ENCODE peak calls at places on chromosome 1, in seven cellular contexts. A is upper lobe of right lung, J is AG10803, T is OCI-LY7, H is GM06990, N is thoracic aorta, L is neural progenitor cell. I is an unnamed sample.

GRCh38 chr1:55204997-55205396 is 10.2 kb downstream of the USP24 start:
- DNase-seq in A (no peak), T (no peak), N (no peak), H (peak), L (no peak), J (no peak), I (peak)

GRCh38 chr1:223796210-223796609 is 49.5 kb downstream of the TP53BP2 start:
- DNase-seq in H (no peak), T (no peak), A (no peak), N (no peak), L (no peak), J (no peak), I (no peak)

GRCh38 chr1:109535971-109536491 is 3.6 kb upstream of the GPR61 start:
- DNase-seq in J (no peak), H (no peak), A (no peak), L (peak), T (no peak), N (no peak), I (no peak)

GRCh38 chr1:209835782-209836298 is 8.1 kb downstream of the UTP25 start:
- DNase-seq in A (no peak), L (no peak), H (no peak), J (peak), N (no peak), T (no peak), I (no peak)

GRCh38 chr1:89365206-89365605 is 1.3 kb downstream of the GBP6 start:
- DNase-seq in L (no peak), A (no peak), J (no peak), H (no peak), T (no peak), N (no peak), I (no peak)

GRCh38 chr1:229203030-229203751 is 67.7 kb upstream of the RAB4A start:
- DNase-seq in N (no peak), L (peak), J (peak), A (no peak), T (peak), H (no peak), I (peak)

GRCh38 chr1:155744711-155745283 is 55.9 kb downstream of the DAP3 start:
- DNase-seq in H (no peak), T (no peak), A (no peak), L (no peak), J (no peak), N (no peak), I (no peak)

GRCh38 chr1:61301824-61302652 is 219.7 kb downstream of the NFIA start:
- DNase-seq in J (peak), L (no peak), N (no peak), A (no peak), H (no peak), T (no peak), I (peak)

GRCh38 chr1:201076036-201076435 is 36.2 kb downstream of the CACNA1S start:
- DNase-seq in N (no peak), H (no peak), J (no peak), L (no peak), T (no peak), A (no peak), I (no peak)

GRCh38 chr1:119805746-119806145 is 5.5 kb downstream of the REG4 start:
- DNase-seq in A (no peak), T (no peak), N (no peak), J (no peak), H (no peak), L (no peak), I (no peak)

GRCh38 chr1:170265234-170265633 is 119.5 kb downstream of the NTMT2 start:
- DNase-seq in L (no peak), J (no peak), H (no peak), T (no peak), A (no peak), N (no peak), I (no peak)

GRCh38 chr1:231485029-231485784 is 43.3 kb upstream of the TSNAX start:
- DNase-seq in N (no peak), A (no peak), T (no peak), L (no peak), J (no peak), H (no peak), I (no peak)

GRCh38 chr1:67795179-67795916 is 37.9 kb downstream of the GNG12 start:
- DNase-seq in A (no peak), H (no peak), N (no peak), T (no peak), J (no peak), L (no peak), I (no peak)

GRCh38 chr1:232725303-232726047 is 79.7 kb upstream of the MAP10 start:
- DNase-seq in J (no peak), H (no peak), A (no peak), N (no peak), L (no peak), T (no peak), I (no peak)

GRCh38 chr1:215539803-215540575 is 27.1 kb upstream of the KCTD3 start:
- DNase-seq in A (no peak), H (no peak), J (peak), N (no peak), T (no peak), L (no peak), I (no peak)

GRCh38 chr1:209202826-209203439 is 380.6 kb upstream of the CAMK1G start:
- DNase-seq in T (peak), J (peak), H (peak), A (no peak), N (no peak), L (peak), I (peak)

GRCh38 chr1:165641276-165641987 is 10.4 kb downstream of the MGST3 start:
- DNase-seq in H (no peak), L (no peak), J (no peak), N (no peak), A (no peak), T (no peak), I (no peak)

GRCh38 chr1:39098569-39099250 is 72.6 kb downstream of the NDUFS5 start:
- DNase-seq in L (peak), A (peak), T (peak), N (peak), J (peak), H (peak), I (peak)

GRCh38 chr1:167263784-167264464 is 43.2 kb downstream of the POU2F1 start:
- DNase-seq in L (no peak), T (peak), N (no peak), H (no peak), A (no peak), J (no peak), I (peak)

GRCh38 chr1:44587796-44588460 is 86.4 kb downstream of the TMEM53 start:
- DNase-seq in N (no peak), H (no peak), J (no peak), A (no peak), L (no peak), T (no peak), I (no peak)

GRCh38 chr1:76074321-76075187 is at the start of gene ST6GALNAC3:
- DNase-seq in H (peak), T (no peak), L (peak), J (peak), N (peak), A (peak), I (peak)

GRCh38 chr1:226820935-226821718 is 49.3 kb upstream of the PSEN2 start:
- DNase-seq in A (no peak), N (peak), L (no peak), T (no peak), J (peak), H (no peak), I (no peak)

GRCh38 chr1:44632511-44633072 is 41.7 kb downstream of the TMEM53 start:
- DNase-seq in H (no peak), T (no peak), J (peak), A (no peak), N (no peak), L (peak), I (peak)

GRCh38 chr1:229019647-229020281 is 251.1 kb upstream of the RAB4A start:
- DNase-seq in T (no peak), H (no peak), L (no peak), N (no peak), A (no peak), J (no peak), I (no peak)

GRCh38 chr1:167659440-167659839 is 29.4 kb downstream of the RCSD1 start:
- DNase-seq in L (no peak), A (no peak), H (no peak), T (no peak), J (no peak), N (no peak), I (no peak)

GRCh38 chr1:30525980-30526651 is 197.3 kb downstream of the MATN1 start:
- DNase-seq in N (no peak), J (peak), L (no peak), T (no peak), A (peak), H (no peak), I (no peak)

GRCh38 chr1:2173546-2174347 is 20.8 kb downstream of the FAAP20 start:
- DNase-seq in L (no peak), N (no peak), A (no peak), T (no peak), J (no peak), H (no peak), I (no peak)

GRCh38 chr1:97820470-97821188 is 100.2 kb downstream of the DPYD start:
- DNase-seq in T (peak), H (no peak), L (peak), J (peak), A (no peak), N (no peak), I (peak)

GRCh38 chr1:207808322-207808705 is 56.5 kb downstream of the CD46 start:
- DNase-seq in H (no peak), A (no peak), T (no peak), N (no peak), L (no peak), J (no peak), I (no peak)

GRCh38 chr1:116556289-116557006 is 14.4 kb downstream of the CD58 start:
- DNase-seq in H (peak), J (peak), T (no peak), A (peak), L (no peak), N (peak), I (peak)

GRCh38 chr1:225651376-225651871 is 1.5 kb downstream of the ENAH start:
- DNase-seq in H (no peak), J (peak), N (no peak), T (no peak), L (no peak), A (no peak), I (no peak)

GRCh38 chr1:204141131-204141530 is 10.7 kb downstream of the ETNK2 start:
- DNase-seq in T (no peak), A (no peak), L (no peak), J (no peak), N (no peak), H (no peak), I (no peak)

GRCh38 chr1:204143276-204144041 is 8.4 kb downstream of the ETNK2 start:
- DNase-seq in A (no peak), N (no peak), L (no peak), T (no peak), J (no peak), H (no peak), I (no peak)

GRCh38 chr1:204139952-204140351 is 11.9 kb downstream of the ETNK2 start:
- DNase-seq in L (no peak), N (no peak), A (no peak), T (no peak), J (no peak), H (no peak), I (no peak)

GRCh38 chr1:204145033-204145504 is 6.8 kb downstream of the ETNK2 start:
- DNase-seq in T (no peak), L (no peak), H (no peak), A (no peak), N (no peak), J (no peak), I (no peak)

DNA sequence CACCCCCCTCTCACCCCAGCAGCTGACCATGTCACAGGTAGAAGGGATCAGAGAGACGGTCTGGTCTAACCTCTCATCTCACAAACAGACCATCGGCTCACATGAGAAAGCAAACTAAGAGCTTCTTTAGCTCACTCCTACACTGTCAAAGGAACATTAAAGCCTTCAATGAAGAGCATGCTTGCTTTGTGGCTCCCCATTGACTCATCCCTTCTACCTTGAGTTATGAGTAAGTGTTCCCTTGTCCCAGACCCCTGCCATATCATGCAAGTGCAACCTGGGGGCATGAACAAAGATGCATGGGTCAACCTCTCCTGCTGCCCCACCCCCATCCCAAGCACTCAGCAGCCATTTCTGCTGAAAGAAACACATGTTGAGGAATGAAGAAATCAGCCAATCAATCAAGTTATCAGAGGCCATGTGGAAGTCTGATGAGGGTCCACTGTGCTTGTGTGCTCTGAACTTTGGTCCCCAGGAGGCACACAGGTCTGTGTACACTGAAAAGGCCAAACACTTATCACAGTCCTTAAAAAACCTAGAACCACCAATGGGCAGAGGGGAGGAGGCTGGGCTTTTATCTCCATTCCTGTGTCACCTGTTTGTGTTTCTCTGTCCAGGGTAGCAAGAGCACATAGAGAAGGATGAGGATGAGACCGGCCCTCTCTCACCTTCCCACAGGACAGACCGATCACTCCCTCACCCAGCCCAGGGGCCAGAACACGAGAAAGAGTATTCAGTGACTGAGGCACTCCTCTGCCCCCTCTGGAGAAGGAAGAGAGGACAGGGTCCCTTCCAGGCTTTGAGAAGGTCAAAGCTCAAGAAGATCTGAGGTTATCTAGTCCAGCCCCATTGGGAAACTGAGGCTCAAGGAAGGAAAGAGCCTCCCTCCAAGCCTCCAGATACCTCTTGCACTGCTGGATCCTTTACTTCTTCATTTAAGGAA is 9.5 kb downstream of the ETNK2 start:
- DNase-seq in H (no peak), T (no peak), A (no peak), N (no peak), L (no peak), J (no peak), I (no peak)
- TF ChIP-seq CTCF in H (no peak), T (no peak), A (no peak), N (no peak), L (no peak), J (no peak), I (no peak)

DNA sequence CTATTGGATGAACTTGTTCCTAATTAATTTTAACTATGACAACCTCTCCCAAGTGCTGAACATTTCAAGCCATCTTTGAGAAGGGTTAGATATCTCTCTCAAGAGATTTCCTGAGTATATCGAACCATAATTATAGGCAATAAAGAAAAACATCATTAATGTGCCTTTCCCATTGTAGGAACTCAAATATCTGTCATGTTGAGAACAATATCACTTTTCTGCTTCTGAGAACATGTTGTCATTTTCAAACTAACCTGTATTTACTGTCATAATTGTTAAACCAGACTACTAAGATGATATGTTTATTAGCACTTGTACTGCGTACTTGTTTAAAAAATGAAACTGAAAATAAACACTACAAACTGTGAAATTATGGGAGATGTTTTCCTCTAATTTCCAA is 4.3 kb downstream of the EPS15 start:
- DNase-seq in J (no peak), A (no peak), L (no peak), N (no peak), H (no peak), T (no peak), I (no peak)
- H3K4me3 ChIP-seq in J (peak), A (peak), L (no peak), N (peak), H (peak), T (peak), I (peak)

GRCh38 chr1:51957618-51958017 is 32.9 kb downstream of the RAB3B start:
- DNase-seq in A (no peak), T (no peak), N (no peak), H (no peak), L (peak), J (no peak), I (no peak)
- TF ChIP-seq CTCF in A (no peak), T (no peak), N (no peak), H (no peak), L (no peak), J (no peak), I (no peak)

GRCh38 chr1:243712242-243712641 is 137.8 kb downstream of the AKT3 start:
- DNase-seq in N (no peak), T (no peak), J (no peak), H (no peak), A (no peak), L (no peak), I (no peak)
- H3K4me3 ChIP-seq in N (no peak), T (no peak), J (no peak), H (no peak), A (no peak), L (no peak), I (no peak)

GRCh38 chr1:211829343-211830054 is 1.1 kb downstream of the LPGAT1 start:
- DNase-seq in T (no peak), L (peak), N (no peak), H (peak), J (peak), A (no peak), I (peak)
- TF ChIP-seq CTCF in T (no peak), L (peak), N (no peak), H (peak), J (peak), A (no peak), I (no peak)

GRCh38 chr1:15064217-15064929 is 89.2 kb upstream of the TMEM51 start:
- DNase-seq in J (no peak), H (no peak), N (no peak), L (no peak), A (no peak), T (no peak), I (no peak)
- H3K4me3 ChIP-seq in J (no peak), H (no peak), N (no peak), L (no peak), A (no peak), T (no peak), I (no peak)

DNA sequence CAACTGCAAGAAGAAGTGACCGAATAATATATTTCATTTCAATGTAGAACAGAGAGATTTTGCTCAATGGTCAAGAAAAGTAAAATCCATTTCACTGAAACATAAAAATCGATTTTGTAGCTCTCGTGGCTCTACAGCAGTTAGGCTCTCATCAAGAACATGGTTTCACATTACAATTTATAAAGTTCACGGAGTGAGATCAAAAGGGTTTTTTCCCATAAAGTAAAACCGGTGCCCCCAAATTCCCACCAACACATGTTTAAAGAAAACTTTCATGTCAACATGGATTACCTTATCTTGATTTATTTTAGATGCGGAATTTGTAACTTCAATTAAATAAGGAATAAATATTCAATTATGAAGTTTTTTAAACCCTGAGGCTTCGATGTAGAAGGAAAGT is 16.3 kb upstream of the VAV3 start:
- DNase-seq in A (no peak), L (no peak), N (no peak), T (no peak), H (no peak), J (no peak), I (no peak)
- TF ChIP-seq CTCF in A (no peak), L (no peak), N (no peak), T (no peak), H (no peak), J (no peak), I (no peak)

GRCh38 chr1:151277249-151277648 is 4.8 kb upstream of the ZNF687 start:
- DNase-seq in L (no peak), A (no peak), J (no peak), H (peak), N (no peak), T (peak), I (peak)
- H3K4me3 ChIP-seq in L (no peak), A (no peak), J (no peak), H (no peak), N (no peak), T (no peak), I (no peak)

GRCh38 chr1:202171292-202172014 is 11.1 kb upstream of the PTPN7 start:
- DNase-seq in L (no peak), A (peak), H (no peak), N (no peak), T (no peak), J (no peak), I (no peak)

GRCh38 chr1:202173993-202174392 is 13.6 kb upstream of the PTPN7 start:
- DNase-seq in H (no peak), L (no peak), A (peak), T (no peak), N (no peak), J (no peak), I (no peak)

GRCh38 chr1:202172015-202172355 is 11.6 kb upstream of the PTPN7 start:
- DNase-seq in A (peak), J (no peak), T (no peak), N (no peak), L (no peak), H (no peak), I (no peak)

GRCh38 chr1:202168861-202169260 is 8.5 kb upstream of the PTPN7 start:
- DNase-seq in L (no peak), H (no peak), T (no peak), A (peak), J (no peak), N (no peak), I (no peak)

GRCh38 chr1:202170726-202171125 is 10.3 kb upstream of the PTPN7 start:
- DNase-seq in N (no peak), A (no peak), H (no peak), T (peak), L (no peak), J (no peak), I (no peak)
- TF ChIP-seq CTCF in N (no peak), A (no peak), H (peak), T (peak), L (no peak), J (no peak), I (no peak)

GRCh38 chr1:46298387-46298786 is 5.0 kb downstream of the LRRC41 start:
- DNase-seq in A (no peak), L (no peak), H (no peak), T (no peak), J (no peak), N (no peak), I (no peak)

GRCh38 chr1:46302091-46303037 is 1.1 kb downstream of the LRRC41 start:
- DNase-seq in H (peak), N (no peak), J (peak), A (peak), L (peak), T (peak), I (peak)

GRCh38 chr1:46301406-46302090 is 1.9 kb downstream of the LRRC41 start:
- DNase-seq in L (peak), N (no peak), H (no peak), A (peak), J (peak), T (no peak), I (no peak)

GRCh38 chr1:46303038-46303871 is at the start of the genes LRRC41 and UQCRH:
- DNase-seq in J (peak), L (peak), T (peak), N (peak), H (peak), A (peak), I (peak)

GRCh38 chr1:46300673-46301405 is 2.6 kb downstream of the LRRC41 start:
- DNase-seq in N (no peak), A (no peak), T (no peak), J (peak), L (no peak), H (no peak), I (no peak)
- H3K4me3 ChIP-seq in N (peak), A (peak), T (peak), J (peak), L (peak), H (peak), I (peak)